ENCODE peak calls at places on chromosomes 13 and 19, in four cellular contexts. T is HepG2, W is K562, Q is GM12878. U is an unnamed sample.
A peak's percentile ranks its signal among the peaks of the same experiment; 100 is the strongest.

GRCh38 chr13:41196620-41197019 is 2.3 kb upstream of the KBTBD7 start:
- DNase-seq in T (peak; percentile 16), W (no peak), Q (no peak), U (no peak)

GRCh38 chr13:38952827-38953226 is 37.8 kb downstream of the STOML3 start:
- DNase-seq in T (no peak), W (no peak), Q (no peak), U (no peak)

GRCh38 chr13:31749929-31750328 is 10.6 kb downstream of the RXFP2 start:
- DNase-seq in T (no peak), W (no peak), Q (no peak), U (peak; percentile 20)

GRCh38 chr19:35264281-35265125 is 4.3 kb upstream of the USF2 start:
- DNase-seq in T (no peak), W (no peak), Q (no peak), U (no peak)

GRCh38 chr19:42156571-42156970 is 24.3 kb upstream of the POU2F2 start:
- DNase-seq in T (no peak), W (no peak), Q (no peak), U (no peak)

GRCh38 chr13:32976046-32976781 is 40.0 kb upstream of the KL start:
- DNase-seq in T (no peak), W (no peak), Q (no peak), U (no peak)

GRCh38 chr19:3842948-3843347 is 25.9 kb downstream of the ZFR2 start:
- DNase-seq in T (no peak), W (no peak), Q (no peak), U (no peak)

GRCh38 chr13:97211357-97211756 is 10.8 kb upstream of the MBNL2 start:
- DNase-seq in T (no peak), W (no peak), Q (no peak), U (no peak)

GRCh38 chr19:3607398-3608078 is 863 bp upstream of the TBXA2R start:
- DNase-seq in T (no peak), W (peak; percentile 64), Q (no peak), U (peak; percentile 41)

GRCh38 chr19:42683917-42684513 is 56.3 kb downstream of the PSG3 start:
- DNase-seq in T (peak; percentile 5), W (peak; percentile 46), Q (no peak), U (no peak)

GRCh38 chr13:27270594-27271520 is at the start of gene RASL11A:
- DNase-seq in T (peak; percentile 70), W (peak; percentile 82), Q (no peak), U (peak; percentile 87)

GRCh38 chr19:45591004-45591637 is 6.5 kb upstream of the OPA3 start:
- DNase-seq in T (peak; percentile 64), W (peak; percentile 79), Q (no peak), U (no peak)

GRCh38 chr13:88623150-88623549 is 952.0 kb downstream of the SLITRK5 start:
- DNase-seq in T (no peak), W (no peak), Q (no peak), U (no peak)

GRCh38 chr13:113741101-113741731 is 17.8 kb upstream of the TMEM255B start:
- DNase-seq in T (no peak), W (no peak), Q (no peak), U (no peak)

GRCh38 chr19:18119243-18120105 is 21.9 kb downstream of the MAST3 start:
- DNase-seq in T (no peak), W (no peak), Q (no peak), U (no peak)

GRCh38 chr13:95301947-95302386 is 716 bp upstream of the ABCC4 start:
- DNase-seq in T (no peak), W (peak; percentile 31), Q (no peak), U (no peak)

GRCh38 chr13:111017755-111018487 is 97.2 kb upstream of the ARHGEF7 start:
- DNase-seq in T (no peak), W (no peak), Q (no peak), U (no peak)

GRCh38 chr13:50220938-50221337 is 205.7 kb downstream of the KCNRG start:
- DNase-seq in T (no peak), W (no peak), Q (no peak), U (no peak)

GRCh38 chr19:46860846-46861690 is at the start of gene ARHGAP35:
- DNase-seq in T (no peak), W (peak; percentile 88), Q (no peak), U (no peak)

GRCh38 chr13:111359237-111359915 is 38.9 kb downstream of the TEX29 start:
- DNase-seq in T (no peak), W (no peak), Q (no peak), U (no peak)

GRCh38 chr13:46388846-46389245 is 1.8 kb upstream of the RUBCNL start:
- DNase-seq in T (no peak), W (no peak), Q (no peak), U (no peak)

GRCh38 chr19:17080441-17080803 is 4.8 kb downstream of the MYO9B start:
- DNase-seq in T (no peak), W (no peak), Q (no peak), U (no peak)

GRCh38 chr13:59299584-59299983 is 864.1 kb downstream of the DIAPH3 start:
- DNase-seq in T (no peak), W (no peak), Q (no peak), U (no peak)

GRCh38 chr19:19361075-19361594 is 40.5 kb downstream of the MAU2 start:
- DNase-seq in T (peak; percentile 83), W (peak; percentile 76), Q (peak; percentile 73), U (peak; percentile 85)

GRCh38 chr19:45138303-45138751 is 22.5 kb downstream of the NKPD1 start:
- DNase-seq in T (no peak), W (peak; percentile 54), Q (no peak), U (no peak)

GRCh38 chr19:57807541-57807940 is 7.2 kb downstream of the ZNF552 start:
- DNase-seq in T (no peak), W (no peak), Q (no peak), U (no peak)

GRCh38 chr13:40666905-40667621 is 622 bp upstream of the FOXO1 start:
- DNase-seq in T (peak; percentile 48), W (peak; percentile 57), Q (no peak), U (no peak)

GRCh38 chr13:46961719-46962118 is 64.9 kb upstream of the HTR2A start:
- DNase-seq in T (no peak), W (no peak), Q (peak; percentile 86), U (no peak)

DNA sequence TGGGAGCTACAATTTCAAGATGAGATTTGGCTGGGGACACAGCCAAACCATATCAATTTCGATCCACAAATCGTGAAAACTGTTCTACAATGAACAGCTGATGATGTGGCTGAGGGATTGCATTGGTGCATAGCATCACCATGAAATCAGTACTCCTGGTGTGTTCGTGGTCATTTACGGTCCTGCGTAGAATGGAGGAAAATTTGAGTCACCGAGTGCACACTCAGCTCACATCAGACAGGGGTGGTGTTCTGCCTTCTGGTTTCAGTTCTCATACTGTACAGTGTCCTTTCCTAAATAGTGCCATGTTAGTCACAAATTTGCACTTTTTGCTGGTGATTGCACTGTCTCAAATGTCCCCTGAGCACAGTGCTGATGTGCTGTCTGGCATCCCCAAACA is 39.2 kb downstream of the MYH14 start:
- DNase-seq in T (no peak), W (no peak), Q (peak; percentile 35), U (no peak)
- TF ChIP-seq MYC in T (no peak), W (no peak), Q (no peak), U (no peak)

GRCh38 chr19:2237869-2238153 is 1.2 kb downstream of the SF3A2 start:
- DNase-seq in T (no peak), W (no peak), Q (no peak), U (no peak)

GRCh38 chr19:2235026-2235395 is 1.1 kb downstream of the PLEKHJ1 start:
- DNase-seq in T (no peak), W (no peak), Q (no peak), U (no peak)

GRCh38 chr19:2235396-2236284 is 489 bp downstream of the PLEKHJ1 start:
- DNase-seq in T (peak; percentile 85), W (no peak), Q (no peak), U (no peak)

GRCh38 chr19:2237051-2237868 is 636 bp downstream of the SF3A2 start:
- DNase-seq in T (no peak), W (no peak), Q (no peak), U (no peak)

GRCh38 chr19:2236285-2237050 is at the start of the genes PLEKHJ1 and SF3A2:
- DNase-seq in T (peak; percentile 96), W (peak; percentile 97), Q (peak; percentile 93), U (peak; percentile 99)
- H3K4me1 ChIP-seq in T (peaks cover 75% of the 10 kb centered on the region), W (peaks cover 71% of the 10 kb centered on the region), Q (peaks cover 24% of the 10 kb centered on the region), U (peaks cover 41% of the 10 kb centered on the region)

GRCh38 chr13:64289702-64290101 is 2874.1 kb upstream of the PCDH20 start:
- DNase-seq in T (no peak), W (no peak), Q (no peak), U (no peak)
- H2AFZ ChIP-seq in T (no peak overlapping the region), W (no peak overlapping the region), Q (no peak overlapping the region), U (no peak overlapping the region)

GRCh38 chr19:13024126-13024957 is 29.1 kb downstream of the NFIX start:
- DNase-seq in T (no peak), W (no peak), Q (no peak), U (peak; percentile 11)
- TF ChIP-seq MYC in T (no peak), W (no peak), Q (no peak), U (no peak)

DNA sequence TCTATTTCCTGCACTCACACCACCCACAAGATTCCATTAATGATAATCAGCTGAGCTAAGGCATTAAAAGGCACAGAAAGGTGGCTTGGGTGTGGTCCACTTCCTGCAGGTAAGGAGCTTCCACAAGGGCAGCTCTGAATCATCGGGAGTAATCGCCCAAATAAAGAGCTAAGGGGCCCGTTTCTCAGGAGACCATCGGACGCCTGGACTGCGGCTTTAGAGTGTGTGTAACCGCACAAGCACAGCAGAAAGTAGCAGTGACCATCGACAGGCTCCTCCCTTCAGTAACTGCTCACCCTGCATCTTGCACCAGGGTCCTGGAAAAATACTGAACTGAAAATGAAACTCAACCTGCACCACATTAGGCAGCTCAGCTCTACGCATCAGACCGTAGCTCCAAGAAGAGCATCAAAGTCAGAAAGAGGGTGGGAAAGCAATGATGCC is 6.0 kb downstream of the STK24 start:
- DNase-seq in T (peak; percentile 77), W (no peak), Q (peak; percentile 92), U (peak; percentile 75)
- H3K4me1 ChIP-seq in T (peaks cover 90% of the 10 kb centered on the region), W (peaks cover 29% of the 10 kb centered on the region), Q (peaks cover 42% of the 10 kb centered on the region), U (peaks cover 46% of the 10 kb centered on the region)